ENCODE peak calls at places on chromosome 11, in five cellular contexts. I is neuronal stem cell, D is mesenchymal stem cell, H is H1, F is H9. W is an unnamed sample.
A peak's percentile ranks its signal among the peaks of the same experiment; 100 is the strongest.

GRCh38 chr11:2688381-2689231 is 11.2 kb downstream of the KCNQ1OT1 start:
- DNase-seq in I (no peak), D (no peak), H (no peak), F (no peak), W (no peak)

GRCh38 chr11:47234669-47235075 is 13.9 kb downstream of the ACP2 start:
- DNase-seq in I (no peak), D (no peak), H (no peak), F (no peak), W (peak; percentile 13)

GRCh38 chr11:11621881-11622706 is at the start of gene GALNT18:
- DNase-seq in I (peak; percentile 92), D (peak; percentile 94), H (peak; percentile 85), F (peak; percentile 94), W (peak; percentile 90)

GRCh38 chr11:65434057-65434666 is 11.6 kb downstream of the NEAT1 start:
- DNase-seq in I (no peak), D (peak; percentile 80), H (no peak), F (no peak), W (peak; percentile 34)

GRCh38 chr11:128294001-128294684 is 293.2 kb downstream of the ETS1 start:
- DNase-seq in I (no peak), D (peak; percentile 57), H (no peak), F (no peak), W (no peak)

GRCh38 chr11:72618801-72619200 is 55.4 kb downstream of the PDE2A start:
- DNase-seq in I (no peak), D (peak; percentile 78), H (no peak), F (no peak), W (peak; percentile 8)

GRCh38 chr11:113675565-113675964 is 30.5 kb downstream of the TMPRSS5 start:
- DNase-seq in I (no peak), D (no peak), H (no peak), F (no peak), W (no peak)

GRCh38 chr11:6258571-6258998 is 1.1 kb upstream of the CCKBR start:
- DNase-seq in I (peak; percentile 29), D (peak; percentile 13), H (no peak), F (peak; percentile 39), W (no peak)

GRCh38 chr11:70953720-70954119 is 298.7 kb downstream of the SHANK2 start:
- DNase-seq in I (no peak), D (no peak), H (no peak), F (no peak), W (no peak)

GRCh38 chr11:74366576-74366975 is 31.7 kb downstream of the PGM2L1 start:
- DNase-seq in I (peak; percentile 11), D (peak; percentile 47), H (no peak), F (no peak), W (peak; percentile 76)

GRCh38 chr11:61162092-61162935 is 1.1 kb upstream of the VPS37C start:
- DNase-seq in I (no peak), D (peak; percentile 17), H (no peak), F (no peak), W (peak; percentile 44)

GRCh38 chr11:127018683-127019279 is 18.2 kb upstream of the KIRREL3 start:
- DNase-seq in I (no peak), D (no peak), H (no peak), F (no peak), W (no peak)

GRCh38 chr11:131079036-131079435 is 162.8 kb upstream of the SNX19 start:
- DNase-seq in I (no peak), D (no peak), H (no peak), F (no peak), W (peak; percentile 44)

GRCh38 chr11:83069441-83070043 is 2.2 kb downstream of the RAB30 start:
- DNase-seq in I (no peak), D (peak; percentile 26), H (no peak), F (no peak), W (no peak)

GRCh38 chr11:101915811-101916291 is 471 bp downstream of the ANGPTL5 start:
- DNase-seq in I (no peak), D (peak; percentile 77), H (no peak), F (no peak), W (peak; percentile 36)

GRCh38 chr11:122159173-122159701 is 43.2 kb upstream of the BLID start:
- DNase-seq in I (no peak), D (peak; percentile 66), H (no peak), F (no peak), W (peak; percentile 65)

GRCh38 chr11:11263238-11264030 is 89.6 kb downstream of the CSNK2A3 start:
- DNase-seq in I (no peak), D (peak; percentile 32), H (no peak), F (no peak), W (peak; percentile 7)

GRCh38 chr11:122240621-122241020 is 124.6 kb upstream of the BLID start:
- DNase-seq in I (no peak), D (no peak), H (no peak), F (no peak), W (no peak)

GRCh38 chr11:102111787-102112653 is 1.8 kb downstream of the YAP1 start:
- DNase-seq in I (no peak), D (peak; percentile 91), H (peak; percentile 7), F (no peak), W (peak; percentile 94)

GRCh38 chr11:61834278-61835004 is 6.3 kb downstream of the FADS2 start:
- DNase-seq in I (no peak), D (peak; percentile 93), H (no peak), F (peak; percentile 90), W (peak; percentile 47)

GRCh38 chr11:32916361-32916760 is 23.8 kb downstream of the QSER1 start:
- DNase-seq in I (no peak), D (no peak), H (no peak), F (no peak), W (no peak)

GRCh38 chr11:115241899-115242298 is 262.3 kb downstream of the CADM1 start:
- DNase-seq in I (no peak), D (no peak), H (no peak), F (no peak), W (no peak)

GRCh38 chr11:1557168-1557884 is 14.7 kb downstream of the DUSP8 start:
- DNase-seq in I (no peak), D (no peak), H (no peak), F (peak; percentile 44), W (no peak)

GRCh38 chr11:27291954-27292641 is 70.9 kb downstream of the CCDC34 start:
- DNase-seq in I (no peak), D (no peak), H (no peak), F (no peak), W (no peak)

GRCh38 chr11:29534831-29535230 is 482.0 kb downstream of the KCNA4 start:
- DNase-seq in I (no peak), D (no peak), H (no peak), F (no peak), W (no peak)

GRCh38 chr11:2750601-2751522 is 51.1 kb upstream of the KCNQ1OT1 start:
- DNase-seq in I (no peak), D (no peak), H (no peak), F (no peak), W (no peak)

GRCh38 chr11:65069217-65069616 is 10.9 kb upstream of the NAALADL1 start:
- DNase-seq in I (no peak), D (peak; percentile 47), H (no peak), F (no peak), W (peak; percentile 16)

GRCh38 chr11:9316334-9316733 is 1.9 kb upstream of the TMEM41B start:
- DNase-seq in I (no peak), D (no peak), H (no peak), F (no peak), W (no peak)

GRCh38 chr11:9313648-9314290 is 624 bp downstream of the TMEM41B start:
- DNase-seq in I (no peak), D (peak; percentile 48), H (no peak), F (no peak), W (peak; percentile 8)

GRCh38 chr11:9314291-9315077 is at the start of gene TMEM41B:
- DNase-seq in I (peak; percentile 98), D (peak; percentile 99), H (peak; percentile 97), F (peak; percentile 100), W (peak; percentile 98)

GRCh38 chr11:9310485-9310884 is 3.9 kb downstream of the TMEM41B start:
- DNase-seq in I (no peak), D (no peak), H (no peak), F (no peak), W (no peak)

GRCh38 chr11:9315078-9315688 is 790 bp upstream of the TMEM41B start:
- DNase-seq in I (no peak), D (no peak), H (no peak), F (no peak), W (peak; percentile 4)
- H2BK15ac ChIP-seq in I (no peak overlapping the region), D (peak overlapping the region; percentile 77), H (peak overlapping the region; percentile 75), F (no peak overlapping the region), W (peak overlapping the region; percentile 80)

DNA sequence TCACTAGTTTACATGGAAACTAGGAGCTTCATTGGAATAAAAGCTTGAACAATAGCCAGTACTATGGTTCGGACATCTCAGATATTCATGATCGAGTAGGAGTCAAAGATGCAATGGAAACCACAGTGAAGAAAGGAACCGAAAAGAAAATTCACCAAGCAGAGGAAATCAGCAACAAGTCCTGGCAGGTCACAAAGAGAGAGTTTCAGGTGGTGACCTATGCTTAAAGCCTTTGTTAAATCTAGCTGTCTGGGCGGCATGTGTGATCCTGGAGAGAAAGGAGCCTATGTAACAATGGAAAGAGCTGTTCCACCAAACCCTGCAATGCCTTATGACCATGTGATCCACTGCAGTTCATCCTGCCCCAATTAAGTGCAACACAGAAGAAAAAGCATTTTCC is 68.9 kb upstream of the POU2AF2 start:
- DNase-seq in I (no peak), D (no peak), H (no peak), F (no peak), W (no peak)
- H3K4me2 ChIP-seq in I (no peak overlapping the region), D (no peak overlapping the region), H (no peak overlapping the region), F (no peak overlapping the region), W (no peak overlapping the region)

DNA sequence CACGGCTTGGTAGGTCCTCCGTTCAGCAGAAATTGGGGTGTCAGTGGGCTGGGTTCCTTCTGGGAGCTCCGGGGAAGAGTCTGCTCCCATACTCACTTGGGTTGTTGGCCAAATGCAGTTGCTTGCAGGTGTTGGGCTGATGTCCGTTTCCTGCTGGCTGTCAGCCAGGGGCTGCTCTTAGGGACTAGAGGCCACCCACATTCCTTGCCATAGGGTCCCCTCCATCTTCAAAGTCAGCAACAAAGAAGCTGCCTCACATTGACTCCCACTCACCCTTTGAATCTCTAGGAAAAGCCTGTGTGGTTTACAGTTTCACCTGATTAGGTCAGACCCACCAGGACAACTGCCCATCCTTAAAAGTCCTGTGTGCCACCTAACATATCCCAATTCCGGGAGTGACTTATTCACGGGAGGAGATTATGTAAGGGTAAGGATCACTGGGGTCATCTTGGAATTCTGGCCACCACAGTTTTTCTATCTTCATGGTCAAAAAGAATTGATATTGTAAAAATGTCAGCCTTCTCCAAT is 43.0 kb downstream of the TPCN2 start:
- DNase-seq in I (no peak), D (no peak), H (no peak), F (no peak), W (no peak)
- H2AFZ ChIP-seq in I (no peak overlapping the region), D (no peak overlapping the region), H (no peak overlapping the region), F (no peak overlapping the region), W (no peak overlapping the region)

GRCh38 chr11:94638902-94639373 is 71.8 kb downstream of the PIWIL4 start:
- DNase-seq in I (no peak), D (peak; percentile 78), H (no peak), F (no peak), W (peak; percentile 50)
- H2BK15ac ChIP-seq in I (no peak overlapping the region), D (peak overlapping the region; percentile 82), H (peak overlapping the region; percentile 81), F (no peak overlapping the region), W (peak overlapping the region; percentile 7)

GRCh38 chr11:13965337-13965736 is 2.8 kb downstream of the SPON1 start:
- DNase-seq in I (no peak), D (no peak), H (no peak), F (peak; percentile 34), W (no peak)
- H3K4me2 ChIP-seq in I (no peak overlapping the region), D (no peak overlapping the region), H (peak overlapping the region; percentile 79), F (no peak overlapping the region), W (no peak overlapping the region)

GRCh38 chr11:59667812-59668187 is 1.0 kb downstream of the PATL1 start:
- DNase-seq in I (no peak), D (no peak), H (no peak), F (no peak), W (no peak)
- H2AFZ ChIP-seq in I (no peak overlapping the region), D (no peak overlapping the region), H (no peak overlapping the region), F (no peak overlapping the region), W (no peak overlapping the region)

GRCh38 chr11:123741159-123741951 is at the start of gene ZNF202:
- DNase-seq in I (peak; percentile 81), D (peak; percentile 91), H (peak; percentile 49), F (peak; percentile 91), W (peak; percentile 87)
- H2BK15ac ChIP-seq in I (no peak within 1 kb of the TSS), D (peak within 1 kb of the TSS; percentile 12), H (no peak within 1 kb of the TSS), F (no peak within 1 kb of the TSS), W (no peak within 1 kb of the TSS)

W was measured in IMR-90.